ENCODE peak calls at places on chromosome 2, in seven cellular contexts. P is keratinocyte; Q is activated CD8-positive, alpha-beta memory T cell treated with anti-CD3 and anti-CD28 coated beads for 24 hours; E is T-helper 9 cell; W is H7; I is EH; F is D341Med. D is an unnamed sample.

GRCh38 chr2:75233965-75234364 is 34.6 kb upstream of the TACR1 start:
- DNase-seq in E (no peak), Q (no peak), P (no peak), F (no peak), W (peak; percentile 14), I (no peak), D (no peak)

GRCh38 chr2:63424329-63425078 is 163.8 kb downstream of the WDPCP start:
- DNase-seq in Q (peak; percentile 67), I (peak; percentile 53), E (no peak), P (peak; percentile 7), F (peak; percentile 56), W (peak; percentile 51), D (no peak)

GRCh38 chr2:195532255-195532627 is 124.8 kb upstream of the SLC39A10 start:
- DNase-seq in F (no peak), P (no peak), E (no peak), I (no peak), W (no peak), Q (no peak), D (no peak)

GRCh38 chr2:205925373-205926337 is 160.3 kb downstream of the INO80D start:
- DNase-seq in Q (peak; percentile 88), W (peak; percentile 94), F (peak; percentile 90), I (peak; percentile 66), E (peak; percentile 54), P (no peak), D (peak; percentile 8)

GRCh38 chr2:88252646-88253045 is 82.5 kb downstream of the THNSL2 start:
- DNase-seq in P (no peak), Q (no peak), I (no peak), W (peak; percentile 38), E (no peak), F (no peak), D (no peak)

GRCh38 chr2:179655627-179656026 is 205.8 kb downstream of the ZNF385B start:
- DNase-seq in I (peak; percentile 68), P (no peak), E (no peak), Q (no peak), W (no peak), F (no peak), D (no peak)

GRCh38 chr2:204468689-204469429 is 76.4 kb upstream of the PARD3B start:
- DNase-seq in I (peak; percentile 97), E (no peak), P (no peak), F (no peak), W (no peak), Q (no peak), D (peak; percentile 94)

GRCh38 chr2:176508984-176509383 is 239.7 kb downstream of the MTX2 start:
- DNase-seq in W (no peak), F (no peak), P (no peak), E (no peak), I (peak; percentile 27), Q (no peak), D (peak; percentile 43)

GRCh38 chr2:128384956-128385355 is 66.3 kb upstream of the HS6ST1 start:
- DNase-seq in F (no peak), W (no peak), Q (no peak), E (no peak), P (no peak), I (no peak), D (no peak)

GRCh38 chr2:237687666-237688065 is 60.3 kb downstream of the LRRFIP1 start:
- DNase-seq in F (no peak), Q (peak; percentile 81), W (no peak), E (peak; percentile 79), P (peak; percentile 94), I (peak; percentile 100), D (peak; percentile 99)

D was measured in AG09319.